ENCODE peak calls at places on chromosome 21, in eight cellular contexts. Q, S, T, N, O, F, I and X are unnamed samples.

GRCh38 chr21:19256934-19257660 is 853.5 kb upstream of the TMPRSS15 start:
- DNase-seq in I (no peak), Q (peak), N (no peak), T (no peak), S (no peak), O (no peak), F (no peak), X (no peak)

GRCh38 chr21:25506887-25507286 is 100.4 kb downstream of the MRPL39 start:
- DNase-seq in N (peak), T (no peak), F (no peak), I (no peak), Q (no peak), S (no peak), O (no peak), X (no peak)

GRCh38 chr21:32414579-32415358 is 2.3 kb downstream of the EVA1C start:
- DNase-seq in F (no peak), S (no peak), T (no peak), O (no peak), Q (no peak), N (no peak), I (no peak), X (no peak)

GRCh38 chr21:45544449-45545235 is 2.4 kb upstream of the SLC19A1 start:
- DNase-seq in N (no peak), S (no peak), F (no peak), I (no peak), T (no peak), O (peak), Q (no peak), X (no peak)

GRCh38 chr21:35525443-35525842 is 476.3 kb upstream of the RUNX1 start:
- DNase-seq in I (peak), T (peak), N (no peak), F (no peak), S (no peak), O (no peak), Q (no peak), X (no peak)

GRCh38 chr21:34733866-34734265 is 65.1 kb downstream of the CLIC6 start:
- DNase-seq in S (no peak), O (no peak), Q (no peak), I (no peak), N (no peak), T (no peak), F (no peak), X (no peak)

GRCh38 chr21:15853126-15853525 is 123.3 kb downstream of the USP25 start:
- DNase-seq in O (no peak), I (no peak), S (no peak), T (no peak), F (no peak), N (no peak), Q (no peak), X (no peak)

GRCh38 chr21:43976661-43977060 is 35.4 kb upstream of the TRAPPC10 start:
- DNase-seq in N (no peak), S (no peak), F (no peak), I (no peak), Q (no peak), T (no peak), O (no peak), X (no peak)

GRCh38 chr21:25220954-25221353 is 386.3 kb downstream of the MRPL39 start:
- DNase-seq in O (no peak), I (no peak), S (no peak), T (no peak), F (no peak), Q (no peak), N (no peak), X (no peak)